ENCODE peak calls at places on chromosome 16, in six cellular contexts. N, O, M, F, E and L are unnamed samples.
A peak's percentile ranks its signal among the peaks of the same experiment; 100 is the strongest.

GRCh38 chr16:65044861-65045260 is 77.0 kb downstream of the CDH11 start:
- DNase-seq in N (no peak), O (no peak), M (no peak), F (no peak), E (no peak), L (no peak)

GRCh38 chr16:85629853-85630252 is 16.7 kb downstream of the GSE1 start:
- DNase-seq in N (no peak), O (no peak), M (no peak), F (no peak), E (no peak), L (no peak)

GRCh38 chr16:548586-548985 is 11.6 kb upstream of the PRR35 start:
- DNase-seq in N (no peak), O (no peak), M (no peak), F (no peak), E (no peak), L (no peak)

GRCh38 chr16:57538235-57538711 is 1.9 kb upstream of the CCDC102A start:
- DNase-seq in N (no peak), O (peak; percentile 10), M (no peak), F (no peak), E (no peak), L (peak; percentile 52)

GRCh38 chr16:84266451-84266850 is 26.6 kb upstream of the KCNG4 start:
- DNase-seq in N (peak; percentile 87), O (peak; percentile 93), M (peak; percentile 63), F (no peak), E (peak; percentile 43), L (peak; percentile 82)

GRCh38 chr16:29779474-29779873 is 1.4 kb downstream of the ZG16 start:
- DNase-seq in N (peak; percentile 76), O (no peak), M (no peak), F (no peak), E (no peak), L (no peak)

GRCh38 chr16:63061319-63061718 is 1025.1 kb upstream of the CDH8 start:
- DNase-seq in N (peak; percentile 25), O (no peak), M (no peak), F (no peak), E (no peak), L (no peak)

GRCh38 chr16:22007509-22008214 is at the start of gene MOSMO:
- DNase-seq in N (peak; percentile 70), O (peak; percentile 90), M (peak; percentile 65), F (peak; percentile 38), E (peak; percentile 20), L (peak; percentile 80)

GRCh38 chr16:67844441-67844840 is 2.3 kb upstream of the NUTF2 start:
- DNase-seq in N (no peak), O (peak; percentile 34), M (peak; percentile 23), F (no peak), E (no peak), L (peak; percentile 42)

GRCh38 chr16:14151256-14152030 is 80.3 kb downstream of the MRTFB start:
- DNase-seq in N (no peak), O (no peak), M (no peak), F (no peak), E (no peak), L (no peak)

GRCh38 chr16:67658849-67659674 is 998 bp downstream of the ACD start:
- DNase-seq in N (no peak), O (no peak), M (no peak), F (no peak), E (no peak), L (no peak)

GRCh38 chr16:23302045-23302956 is at the start of gene SCNN1B:
- DNase-seq in N (peak; percentile 9), O (peak; percentile 81), M (no peak), F (peak; percentile 32), E (no peak), L (no peak)

GRCh38 chr16:88549671-88550643 is 20.2 kb upstream of the ZC3H18 start:
- DNase-seq in N (no peak), O (peak; percentile 56), M (no peak), F (no peak), E (no peak), L (no peak)

GRCh38 chr16:27475561-27475960 is 73.6 kb downstream of the IL21R start:
- DNase-seq in N (no peak), O (no peak), M (no peak), F (no peak), E (no peak), L (no peak)

GRCh38 chr16:54739381-54739780 is 191.3 kb upstream of the IRX5 start:
- DNase-seq in N (no peak), O (no peak), M (no peak), F (no peak), E (no peak), L (no peak)

GRCh38 chr16:67613808-67614207 is 31.1 kb upstream of the CARMIL2 start:
- DNase-seq in N (peak; percentile 44), O (peak; percentile 58), M (peak; percentile 8), F (no peak), E (no peak), L (peak; percentile 51)

GRCh38 chr16:55408656-55409055 is 70.3 kb upstream of the MMP2 start:
- DNase-seq in N (no peak), O (no peak), M (no peak), F (no peak), E (no peak), L (no peak)

GRCh38 chr16:88775825-88776224 is 9.2 kb downstream of the PIEZO1 start:
- DNase-seq in N (no peak), O (no peak), M (no peak), F (no peak), E (no peak), L (no peak)

GRCh38 chr16:89860747-89861304 is 12.6 kb upstream of the TCF25 start:
- DNase-seq in N (peak; percentile 91), O (peak; percentile 100), M (peak; percentile 77), F (peak; percentile 37), E (no peak), L (peak; percentile 92)

GRCh38 chr16:68444058-68444657 is 4.2 kb downstream of the SMPD3 start:
- DNase-seq in N (peak; percentile 85), O (peak; percentile 79), M (no peak), F (no peak), E (no peak), L (peak; percentile 60)

GRCh38 chr16:66681676-66682075 is 14.9 kb downstream of the CMTM4 start:
- DNase-seq in N (no peak), O (no peak), M (no peak), F (no peak), E (no peak), L (no peak)

GRCh38 chr16:57178296-57178695 is 7.5 kb downstream of the PSME3IP1 start:
- DNase-seq in N (no peak), O (no peak), M (no peak), F (no peak), E (no peak), L (no peak)

GRCh38 chr16:86667035-86667434 is 88.7 kb downstream of the FOXL1 start:
- DNase-seq in N (no peak), O (no peak), M (no peak), F (no peak), E (no peak), L (no peak)

GRCh38 chr16:66619036-66619435 is 14.5 kb downstream of the CMTM3 start:
- DNase-seq in N (no peak), O (no peak), M (no peak), F (no peak), E (no peak), L (no peak)

GRCh38 chr16:64532117-64532516 is 589.7 kb downstream of the CDH11 start:
- DNase-seq in N (no peak), O (no peak), M (no peak), F (no peak), E (no peak), L (no peak)

GRCh38 chr16:4260360-4260759 is 12.5 kb downstream of the TFAP4 start:
- DNase-seq in N (no peak), O (peak; percentile 33), M (no peak), F (peak; percentile 93), E (no peak), L (no peak)

GRCh38 chr16:65934443-65934842 is 432.0 kb upstream of the CDH5 start:
- DNase-seq in N (no peak), O (no peak), M (no peak), F (no peak), E (no peak), L (no peak)

GRCh38 chr16:10822702-10823101 is 4.1 kb upstream of the TVP23A start:
- DNase-seq in N (no peak), O (no peak), M (no peak), F (no peak), E (no peak), L (no peak)

GRCh38 chr16:78768723-78769122 is 669.3 kb downstream of the WWOX start:
- DNase-seq in N (no peak), O (no peak), M (no peak), F (no peak), E (no peak), L (no peak)

GRCh38 chr16:80028581-80029380 is 428.2 kb upstream of the MAF start:
- DNase-seq in N (no peak), O (no peak), M (no peak), F (no peak), E (no peak), L (no peak)

GRCh38 chr16:67215690-67216089 is 11.2 kb upstream of the TMEM208 start:
- DNase-seq in N (no peak), O (peak; percentile 74), M (no peak), F (no peak), E (no peak), L (no peak)